ENCODE peak calls at places on chromosomes 11 and 22, in seven cellular contexts. B is stomach, R is HL-60, N is BJ, J is fibroblast of the aortic adventitia, K is choroid plexus epithelial cell, D is GM06990. M is an unnamed sample.

GRCh38 chr22:42174062-42174461 is 43.5 kb upstream of the CYP2D6 start:
- DNase-seq in R (no peak), B (no peak), J (no peak), N (no peak), D (no peak), K (peak), M (no peak)

GRCh38 chr11:72789493-72790131 is 4.2 kb downstream of the STARD10 start:
- DNase-seq in K (peak), N (no peak), J (peak), R (no peak), D (no peak), B (peak), M (no peak)

GRCh38 chr11:8375932-8376331 is 112.3 kb upstream of the LMO1 start:
- DNase-seq in J (no peak), K (no peak), N (no peak), B (no peak), D (no peak), R (no peak), M (no peak)

GRCh38 chr11:94151903-94152677 is 23.4 kb downstream of the PANX1 start:
- DNase-seq in N (peak), B (peak), R (no peak), K (peak), D (no peak), J (peak), M (peak)

GRCh38 chr11:134229131-134229790 is 4.8 kb downstream of the VPS26B start:
- DNase-seq in J (no peak), D (no peak), K (no peak), B (no peak), R (no peak), N (no peak), M (no peak)

GRCh38 chr11:133930767-133931448 is 25.9 kb downstream of the IGSF9B start:
- DNase-seq in N (no peak), K (peak), J (peak), D (no peak), B (no peak), R (no peak), M (peak)

GRCh38 chr22:19291218-19291579 is 320 bp downstream of the CLTCL1 start:
- DNase-seq in R (no peak), D (peak), N (no peak), J (no peak), B (peak), K (no peak), M (peak)

GRCh38 chr11:123536690-123537437 is 106.8 kb downstream of the GRAMD1B start:
- DNase-seq in D (no peak), K (peak), R (no peak), B (no peak), N (no peak), J (no peak), M (no peak)

GRCh38 chr11:67584881-67585873 is 1.6 kb downstream of the GSTP1 start:
- DNase-seq in D (no peak), R (no peak), N (no peak), J (peak), K (no peak), B (no peak), M (no peak)

GRCh38 chr22:32199341-32199740 is 5.5 kb downstream of the RFPL2 start:
- DNase-seq in R (no peak), B (no peak), K (no peak), N (no peak), J (no peak), D (no peak), M (no peak)

GRCh38 chr11:73648629-73649046 is 2.3 kb downstream of the PLEKHB1 start:
- DNase-seq in D (no peak), N (no peak), J (no peak), R (no peak), K (no peak), B (no peak), M (no peak)

GRCh38 chr11:2135648-2136201 is 3.5 kb downstream of the IGF2 start:
- DNase-seq in D (no peak), K (no peak), R (no peak), J (no peak), N (no peak), B (no peak), M (peak)

GRCh38 chr22:20441631-20442484 is 4.2 kb upstream of the SCARF2 start:
- DNase-seq in J (peak), D (no peak), N (no peak), B (no peak), R (no peak), K (peak), M (peak)

GRCh38 chr22:42180349-42180842 is 49.8 kb upstream of the CYP2D6 start:
- DNase-seq in K (no peak), N (no peak), R (no peak), D (no peak), J (peak), B (no peak), M (no peak)

GRCh38 chr11:63564785-63565350 is 1.7 kb upstream of the PLAAT2 start:
- DNase-seq in D (no peak), N (no peak), J (no peak), B (peak), K (no peak), R (no peak), M (no peak)

GRCh38 chr11:78417175-78417887 is at the start of gene GAB2:
- DNase-seq in J (no peak), R (no peak), D (no peak), B (peak), K (no peak), N (no peak), M (no peak)

GRCh38 chr11:76591416-76591815 is 79.1 kb downstream of the LRRC32 start:
- DNase-seq in R (no peak), J (no peak), K (no peak), D (no peak), N (no peak), B (no peak), M (no peak)

GRCh38 chr11:100991541-100991940 is 138.1 kb downstream of the PGR start:
- DNase-seq in K (peak), D (no peak), B (no peak), R (no peak), J (no peak), N (peak), M (no peak)

GRCh38 chr11:34223021-34223813 is 117.8 kb downstream of the NAT10 start:
- DNase-seq in R (no peak), N (peak), J (peak), B (no peak), K (peak), D (no peak), M (no peak)

GRCh38 chr11:43975631-43976030 is 33.2 kb downstream of the C11orf96 start:
- DNase-seq in B (no peak), J (no peak), D (no peak), N (no peak), R (no peak), K (no peak), M (no peak)

DNA sequence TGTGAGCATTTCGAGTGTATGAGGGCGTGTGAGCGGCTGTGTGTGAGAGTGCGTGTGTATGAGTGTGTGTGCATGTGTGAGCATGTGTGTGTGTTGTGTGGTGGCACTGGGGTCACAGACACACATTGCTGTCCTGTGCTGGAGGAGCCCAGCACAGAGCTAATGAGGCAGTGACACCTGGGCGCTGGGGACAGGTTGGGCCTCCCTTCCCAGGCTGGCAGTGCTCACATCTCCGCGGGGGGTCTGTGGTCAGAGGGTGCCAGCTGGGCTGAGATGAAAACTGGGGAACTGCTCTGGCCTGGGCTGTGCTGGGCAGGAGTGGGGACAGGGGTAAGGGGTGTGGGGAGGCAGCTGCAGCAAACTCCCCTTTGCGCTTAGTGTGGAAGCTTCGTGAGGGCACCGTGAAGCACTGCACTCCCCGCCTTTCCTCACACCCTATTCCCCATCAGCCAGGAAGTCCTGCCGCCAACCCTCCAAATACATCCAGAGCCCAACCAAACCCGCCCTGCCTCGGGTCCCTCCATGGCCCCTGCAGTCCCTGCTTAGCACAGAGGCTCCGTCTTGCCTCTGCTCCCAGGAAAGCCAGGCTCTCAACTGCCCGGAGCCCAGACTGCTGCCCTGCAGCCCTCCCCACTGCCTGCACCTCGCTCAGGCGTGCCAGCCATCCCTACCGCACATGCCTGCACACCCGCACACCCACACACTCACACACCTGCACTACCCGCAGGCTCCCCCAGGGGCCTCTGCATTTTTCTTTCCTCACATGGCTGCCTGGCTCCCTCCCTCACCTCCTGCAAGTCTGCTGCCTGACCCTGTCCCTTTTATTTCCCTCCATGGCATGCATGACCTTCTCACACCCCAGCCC is 62.0 kb upstream of the THY1 start:
- DNase-seq in N (no peak), B (peak), K (peak), J (no peak), R (no peak), D (no peak), M (no peak)
- TF ChIP-seq CTCF in N (peak), B (no peak), K (peak), J (peak), R (no peak), D (peak), M (peak)

GRCh38 chr11:108498046-108498815 is at the start of gene POGLUT3:
- DNase-seq in J (peak), R (peak), N (no peak), B (peak), K (peak), D (peak), M (peak)
- TF ChIP-seq CTCF in J (no peak), R (no peak), N (no peak), B (no peak), K (no peak), D (no peak), M (no peak)

GRCh38 chr11:128857341-128857740 is 9.8 kb downstream of the KCNJ1 start:
- DNase-seq in R (no peak), D (no peak), J (no peak), B (no peak), K (no peak), N (no peak), M (no peak)

GRCh38 chr11:128862421-128862820 is 4.7 kb downstream of the KCNJ1 start:
- DNase-seq in B (no peak), D (no peak), N (no peak), R (no peak), J (no peak), K (no peak), M (no peak)

GRCh38 chr11:128860571-128861361 is 6.3 kb downstream of the KCNJ1 start:
- DNase-seq in B (no peak), R (no peak), J (peak), N (peak), K (no peak), D (no peak), M (no peak)

GRCh38 chr11:128862913-128863660 is 4.0 kb downstream of the KCNJ1 start:
- DNase-seq in N (peak), J (peak), D (no peak), B (no peak), R (no peak), K (peak), M (no peak)

DNA sequence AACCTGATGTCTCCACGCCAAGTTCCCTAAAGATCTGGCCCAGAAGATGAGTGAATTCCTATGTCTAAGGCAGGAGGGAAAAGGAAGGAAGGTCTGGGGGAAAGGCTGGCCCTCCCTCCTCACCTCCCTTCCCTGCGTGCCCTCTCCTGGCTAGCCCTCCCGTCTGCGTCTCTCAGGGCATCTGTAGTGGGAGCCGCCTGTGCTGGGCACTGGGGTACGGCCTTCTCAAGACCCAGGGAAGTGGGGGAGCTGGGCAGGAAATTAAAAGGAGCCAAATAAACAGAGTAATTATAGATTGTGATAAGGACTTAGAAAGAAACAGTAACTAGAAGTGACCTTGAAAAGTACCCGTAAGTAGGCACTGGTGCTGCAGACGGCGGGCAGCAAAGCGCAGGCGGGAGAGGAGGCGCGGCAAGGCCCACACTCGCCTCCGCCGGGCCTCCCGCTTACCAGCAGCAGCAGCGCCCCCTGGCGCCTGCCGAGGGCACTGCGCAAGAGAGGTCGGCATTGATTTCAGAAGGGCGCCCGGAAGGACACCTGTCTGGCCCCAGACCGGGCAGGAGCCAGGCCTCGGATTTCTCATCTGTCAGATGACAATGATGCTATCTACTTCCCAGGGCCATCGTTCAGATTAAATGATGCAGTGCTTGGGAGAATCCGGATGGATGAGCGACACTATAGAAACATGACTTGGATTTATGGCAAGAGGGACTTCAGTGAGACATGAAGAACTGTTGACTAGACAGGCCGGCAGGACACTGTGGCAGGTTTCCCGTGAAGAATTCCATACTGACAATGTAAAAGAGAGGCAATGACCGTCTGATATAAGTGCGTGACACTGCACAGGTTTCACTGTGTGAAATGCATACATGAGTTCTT is 7.3 kb downstream of the KCNJ1 start:
- DNase-seq in K (peak), J (peak), R (peak), D (peak), N (no peak), B (peak), M (peak)
- TF ChIP-seq CTCF in K (peak), J (peak), R (peak), D (peak), N (peak), B (peak), M (peak)

GRCh38 chr11:11988862-11989261 is 19.6 kb downstream of the DKK3 start:
- DNase-seq in B (no peak), D (no peak), N (no peak), R (no peak), K (no peak), J (no peak), M (no peak)
- TF ChIP-seq CTCF in B (no peak), D (no peak), N (peak), R (no peak), K (peak), J (peak), M (no peak)

GRCh38 chr11:92152245-92152644 is 72.4 kb upstream of the FAT3 start:
- DNase-seq in K (no peak), N (no peak), B (no peak), R (no peak), D (no peak), J (no peak), M (peak)
- TF ChIP-seq CTCF in K (peak), N (no peak), B (no peak), R (no peak), D (no peak), J (no peak), M (peak)

GRCh38 chr11:69000831-69001245 is 12.2 kb downstream of the MRGPRF start:
- DNase-seq in R (no peak), K (peak), B (no peak), J (peak), N (peak), D (no peak), M (no peak)
- TF ChIP-seq CTCF in R (no peak), K (peak), B (peak), J (peak), N (peak), D (no peak), M (peak)

GRCh38 chr22:46797355-46797754 is 34.9 kb downstream of the TBC1D22A start:
- DNase-seq in B (no peak), D (no peak), K (peak), J (peak), R (no peak), N (no peak), M (peak)
- TF ChIP-seq CTCF in B (no peak), D (peak), K (peak), J (peak), R (peak), N (peak), M (peak)

GRCh38 chr11:17498475-17498874 is 21.8 kb upstream of the ABCC8 start:
- DNase-seq in D (no peak), N (no peak), R (no peak), J (no peak), B (no peak), K (peak), M (no peak)
- TF ChIP-seq CTCF in D (peak), N (peak), R (no peak), J (peak), B (no peak), K (peak), M (no peak)

M was measured in BE2C.